ENCODE peak calls at places on chromosomes 7 and 10, in five cellular contexts. Q is CD14-positive monocyte, J is transverse colon, A is hippocampal formation, U is left cardiac atrium. O is an unnamed sample.

GRCh38 chr10:101006593-101007098 is 7.0 kb downstream of the LZTS2 start:
- DNase-seq in Q (no peak), J (no peak), A (peak; percentile 29), U (no peak), O (no peak)

GRCh38 chr10:68032113-68032512 is 43.0 kb downstream of the HERC4 start:
- DNase-seq in Q (no peak), J (no peak), A (no peak), U (no peak), O (no peak)

GRCh38 chr7:150439926-150440325 is 10.5 kb upstream of the GIMAP8 start:
- DNase-seq in Q (no peak), J (no peak), A (no peak), U (no peak), O (no peak)

GRCh38 chr10:48760983-48761382 is 76.3 kb downstream of the WDFY4 start:
- DNase-seq in Q (no peak), J (no peak), A (no peak), U (no peak), O (no peak)

GRCh38 chr10:76036410-76036940 is 605.1 kb downstream of the LRMDA start:
- DNase-seq in Q (peak; percentile 70), J (peak; percentile 78), A (peak; percentile 55), U (peak; percentile 71), O (peak; percentile 83)

GRCh38 chr7:138154646-138155045 is 78.4 kb downstream of the AKR1D1 start:
- DNase-seq in Q (no peak), J (no peak), A (no peak), U (no peak), O (no peak)

GRCh38 chr7:53996856-53997255 is 545.3 kb upstream of the VSTM2A start:
- DNase-seq in Q (no peak), J (no peak), A (no peak), U (no peak), O (no peak)

GRCh38 chr7:69903410-69903809 is 305.1 kb downstream of the AUTS2 start:
- DNase-seq in Q (no peak), J (no peak), A (no peak), U (no peak), O (no peak)

GRCh38 chr10:89280501-89280900 is 21.3 kb upstream of the IFIT2 start:
- DNase-seq in Q (no peak), J (no peak), A (no peak), U (no peak), O (no peak)

GRCh38 chr10:101646369-101646768 is 48.6 kb downstream of the FBXW4 start:
- DNase-seq in Q (no peak), J (no peak), A (peak; percentile 62), U (peak; percentile 67), O (no peak)

GRCh38 chr10:84469470-84469869 is 141.1 kb downstream of the CCSER2 start:
- DNase-seq in Q (no peak), J (no peak), A (no peak), U (no peak), O (no peak)

GRCh38 chr7:92731327-92732063 is 104.9 kb downstream of the CDK6 start:
- DNase-seq in Q (no peak), J (no peak), A (no peak), U (no peak), O (no peak)

GRCh38 chr10:51063659-51064535 is 10.4 kb upstream of the PRKG1 start:
- DNase-seq in Q (no peak), J (no peak), A (no peak), U (no peak), O (no peak)

GRCh38 chr10:48236199-48236621 is 38.3 kb downstream of the FRMPD2 start:
- DNase-seq in Q (no peak), J (no peak), A (no peak), U (no peak), O (no peak)

GRCh38 chr10:94292448-94293118 is 70.2 kb downstream of the NOC3L start:
- DNase-seq in Q (no peak), J (peak; percentile 16), A (no peak), U (peak; percentile 53), O (no peak)

GRCh38 chr10:43396928-43397624 is 11.9 kb downstream of the HNRNPF start:
- DNase-seq in Q (peak; percentile 89), J (peak; percentile 95), A (peak; percentile 78), U (peak; percentile 91), O (peak; percentile 92)

GRCh38 chr10:129963831-129964501 is at the start of gene EBF3:
- DNase-seq in Q (no peak), J (peak; percentile 44), A (no peak), U (peak; percentile 89), O (peak; percentile 15)

O was measured in Peyer's patch.